ENCODE peak calls at places on chromosomes 12 and 14, in four cellular contexts. A is GM12878, I is HepG2, V is H1. K is an unnamed sample. For H3K4me1, the result is how much of the 10 kb centered on the place peaks cover.

GRCh38 chr14:54901380-54902142 is 1.1 kb downstream of the GCH1 start:
- DNase-seq in A (no peak), I (no peak), V (no peak), K (no peak)

GRCh38 chr14:93582516-93582915 is 151.8 kb downstream of the UNC79 start:
- DNase-seq in A (no peak), I (no peak), V (no peak), K (no peak)

GRCh38 chr12:115383668-115384067 is 699.7 kb upstream of the TBX3 start:
- DNase-seq in A (no peak), I (no peak), V (no peak), K (no peak)

GRCh38 chr14:37721976-37722659 is 126.7 kb downstream of the TTC6 start:
- DNase-seq in A (no peak), I (peak), V (no peak), K (no peak)

GRCh38 chr14:106790189-106791036 is 1264.0 kb downstream of the TMEM121 start:
- DNase-seq in A (no peak), I (peak), V (peak), K (peak)

GRCh38 chr14:56358265-56358664 is 221.3 kb upstream of the TMEM260 start:
- DNase-seq in A (no peak), I (no peak), V (no peak), K (no peak)

GRCh38 chr12:56081393-56082347 is 1.7 kb downstream of the ERBB3 start:
- DNase-seq in A (no peak), I (peak), V (no peak), K (no peak)

GRCh38 chr14:21557084-21557901 is 22.6 kb downstream of the OR10G3 start:
- DNase-seq in A (peak), I (peak), V (peak), K (peak)

GRCh38 chr14:74934476-74935339 is 11.6 kb upstream of the RPS6KL1 start:
- DNase-seq in A (no peak), I (no peak), V (no peak), K (no peak)

GRCh38 chr12:108948369-108948768 is 68.5 kb downstream of the DAO start:
- DNase-seq in A (no peak), I (no peak), V (no peak), K (no peak)

GRCh38 chr14:23103581-23103980 is 1.2 kb downstream of the CIROP start:
- DNase-seq in A (no peak), I (no peak), V (no peak), K (no peak)

GRCh38 chr14:38079886-38080285 is 127.8 kb upstream of the SSTR1 start:
- DNase-seq in A (no peak), I (no peak), V (no peak), K (no peak)

DNA sequence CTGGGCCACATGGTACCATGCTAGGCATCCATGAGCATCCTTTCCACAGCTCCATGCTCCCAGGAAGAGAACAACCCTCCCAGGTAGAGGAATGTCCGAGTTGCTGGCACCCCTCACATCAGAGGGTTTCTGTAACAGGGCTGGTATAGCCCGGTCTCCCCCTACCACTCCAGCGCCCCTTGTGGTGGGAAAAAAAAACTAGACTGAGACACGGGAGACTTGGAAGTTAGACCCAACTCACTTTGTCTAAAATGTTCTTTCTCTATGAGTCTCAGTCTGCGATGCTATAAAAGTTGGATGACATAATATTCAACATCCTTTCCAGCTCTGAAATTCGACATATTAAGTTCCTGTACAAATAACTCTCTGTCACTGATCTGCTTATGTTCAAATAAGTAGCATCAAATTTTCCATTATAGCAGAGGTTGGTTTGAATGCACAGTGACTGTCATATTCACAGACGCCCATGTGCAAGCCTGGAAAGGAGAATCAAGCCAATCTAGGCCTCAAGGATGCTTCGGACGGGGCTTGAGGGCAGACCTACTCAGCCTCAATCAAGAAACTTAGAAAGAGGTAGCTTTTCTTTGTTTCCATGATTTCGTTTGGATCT is 25.7 kb upstream of the TC2N start:
- DNase-seq in A (no peak), I (peak), V (peak), K (no peak)
- TF ChIP-seq SUZ12 in A (no peak), I (no peak), V (no peak), K (no peak)

GRCh38 chr14:105092124-105092911 is 27.1 kb upstream of the GPR132 start:
- DNase-seq in A (no peak), I (no peak), V (peak), K (no peak)

GRCh38 chr14:105091335-105092123 is 26.3 kb upstream of the GPR132 start:
- DNase-seq in A (no peak), I (peak), V (no peak), K (no peak)

GRCh38 chr14:105094193-105094907 is 29.1 kb upstream of the GPR132 start:
- DNase-seq in A (no peak), I (no peak), V (no peak), K (no peak)

GRCh38 chr14:105093426-105094192 is 28.4 kb upstream of the GPR132 start:
- DNase-seq in A (peak), I (peak), V (peak), K (peak)

DNA sequence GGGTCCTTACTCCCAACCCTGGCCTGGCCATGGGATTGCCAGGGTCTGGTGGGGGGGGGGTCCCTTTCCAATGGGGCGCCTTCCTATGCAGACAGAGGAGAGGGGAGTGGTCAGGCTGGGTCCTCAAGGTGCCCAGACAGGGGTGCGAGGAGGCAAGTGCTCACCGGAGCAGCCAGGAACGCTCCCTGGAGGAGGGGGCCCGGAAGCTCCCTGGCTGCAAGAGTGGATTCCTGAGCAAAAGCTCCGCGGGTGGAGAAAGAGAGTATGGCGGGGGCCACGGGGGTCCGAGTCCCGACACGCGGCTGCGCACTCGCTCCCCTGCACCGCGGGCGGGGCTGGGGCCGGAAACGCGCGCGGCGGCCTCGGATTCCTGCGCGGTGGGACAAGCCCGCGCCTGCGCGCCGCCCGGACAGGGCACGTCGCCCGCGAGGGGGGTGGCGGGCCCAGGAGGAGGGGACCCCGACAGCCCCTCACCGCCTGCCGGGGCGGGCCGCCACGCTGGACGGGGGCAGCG is 27.7 kb upstream of the GPR132 start:
- DNase-seq in A (no peak), I (no peak), V (peak), K (no peak)
- H3K9ac ChIP-seq in A (peak), I (no peak), V (no peak), K (peak)

GRCh38 chr12:47835831-47836155 is 16.1 kb upstream of the HDAC7 start:
- DNase-seq in A (no peak), I (no peak), V (no peak), K (no peak)

GRCh38 chr12:47832263-47832933 is 12.7 kb upstream of the HDAC7 start:
- DNase-seq in A (no peak), I (no peak), V (no peak), K (no peak)

GRCh38 chr12:47835017-47835830 is 15.5 kb upstream of the HDAC7 start:
- DNase-seq in A (no peak), I (no peak), V (no peak), K (no peak)

GRCh38 chr12:47834199-47835016 is 14.7 kb upstream of the HDAC7 start:
- DNase-seq in A (no peak), I (no peak), V (no peak), K (no peak)

GRCh38 chr12:47833591-47834012 is 13.9 kb upstream of the HDAC7 start:
- DNase-seq in A (no peak), I (no peak), V (no peak), K (no peak)
- H3K4me1 ChIP-seq in A (half or more), I (under half), V (under half), K (under half)

GRCh38 chr12:116727902-116728301 is 10.0 kb downstream of the SPRING1 start:
- DNase-seq in A (no peak), I (no peak), V (no peak), K (no peak)

GRCh38 chr12:116726749-116727148 is 11.1 kb downstream of the SPRING1 start:
- DNase-seq in A (no peak), I (no peak), V (no peak), K (no peak)

GRCh38 chr12:116731801-116732200 is 6.1 kb downstream of the SPRING1 start:
- DNase-seq in A (no peak), I (no peak), V (no peak), K (no peak)

GRCh38 chr12:116722245-116722644 is 15.6 kb downstream of the SPRING1 start:
- DNase-seq in A (no peak), I (no peak), V (no peak), K (no peak)

GRCh38 chr12:116727261-116727660 is 10.6 kb downstream of the SPRING1 start:
- DNase-seq in A (no peak), I (peak), V (no peak), K (no peak)
- TF ChIP-seq SUZ12 in A (no peak), I (no peak), V (no peak), K (no peak)

K was measured in NT2/D1.